ENCODE peak calls at places on chromosomes 7 and 10, in six cellular contexts. I, P, H, Z, S and W are unnamed samples.

GRCh38 chr7:133298080-133298479 is 45.2 kb downstream of the EXOC4 start:
- DNase-seq in Z (no peak), H (no peak), I (no peak), P (no peak), S (no peak), W (no peak)

GRCh38 chr7:94301024-94301588 is 93.6 kb upstream of the COL1A2 start:
- DNase-seq in S (peak), H (peak), I (peak), P (no peak), Z (peak), W (peak)

GRCh38 chr7:64686493-64687184 is 20.7 kb downstream of the ZNF107 start:
- DNase-seq in I (no peak), H (no peak), Z (no peak), S (peak), P (no peak), W (no peak)

GRCh38 chr7:28348631-28349030 is 63.7 kb upstream of the CREB5 start:
- DNase-seq in I (no peak), S (no peak), Z (no peak), P (no peak), H (no peak), W (no peak)

GRCh38 chr7:139180700-139181311 is 50.2 kb upstream of the UBN2 start:
- DNase-seq in H (no peak), Z (no peak), I (no peak), P (no peak), S (no peak), W (no peak)

GRCh38 chr7:102837802-102838201 is 75.0 kb upstream of the LRRC17 start:
- DNase-seq in I (no peak), H (no peak), S (no peak), Z (no peak), P (no peak), W (no peak)

GRCh38 chr10:131127122-131127589 is 184.4 kb downstream of the TCERG1L start:
- DNase-seq in H (no peak), Z (no peak), S (no peak), P (no peak), I (no peak), W (no peak)

GRCh38 chr10:45561952-45562351 is 110.6 kb downstream of the ZFAND4 start:
- DNase-seq in P (no peak), I (no peak), Z (no peak), H (no peak), S (no peak), W (no peak)

GRCh38 chr7:130875265-130875741 is 141.3 kb upstream of the KLF14 start:
- DNase-seq in I (peak), Z (peak), H (no peak), P (no peak), S (peak), W (peak)

GRCh38 chr10:17850526-17850925 is 41.4 kb downstream of the MRC1 start:
- DNase-seq in S (no peak), I (no peak), H (no peak), P (no peak), Z (no peak), W (peak)

GRCh38 chr7:40541336-40541735 is 406.5 kb downstream of the SUGCT start:
- DNase-seq in S (no peak), P (no peak), Z (no peak), H (no peak), I (no peak), W (no peak)

GRCh38 chr7:27647052-27647451 is 15.6 kb downstream of the HIBADH start:
- DNase-seq in Z (no peak), P (no peak), H (peak), I (no peak), S (no peak), W (no peak)

GRCh38 chr10:53395449-53395848 is 622.9 kb upstream of the MBL2 start:
- DNase-seq in I (no peak), Z (no peak), S (no peak), P (no peak), H (no peak), W (peak)

GRCh38 chr7:39428221-39428620 is 138.0 kb upstream of the YAE1 start:
- DNase-seq in Z (no peak), P (no peak), H (no peak), S (no peak), I (no peak), W (no peak)

GRCh38 chr7:40008218-40008815 is 58.3 kb downstream of the CDK13 start:
- DNase-seq in H (no peak), I (no peak), P (no peak), Z (no peak), S (no peak), W (no peak)

GRCh38 chr7:29352041-29352440 is 157.5 kb downstream of the CHN2 start:
- DNase-seq in S (no peak), I (no peak), H (no peak), P (no peak), Z (no peak), W (no peak)

GRCh38 chr10:71397340-71398212 is 856 bp downstream of the CDH23 start:
- DNase-seq in Z (no peak), P (no peak), H (no peak), I (peak), S (no peak), W (peak)

GRCh38 chr7:17689361-17689760 is 250.9 kb downstream of the SNX13 start:
- DNase-seq in S (no peak), H (no peak), I (no peak), Z (no peak), P (no peak), W (no peak)

GRCh38 chr7:2152646-2153045 is 80.1 kb downstream of the MAD1L1 start:
- DNase-seq in P (no peak), H (no peak), Z (no peak), I (no peak), S (no peak), W (no peak)

GRCh38 chr10:37856881-37857286 is 526 bp downstream of the ZNF248 start:
- DNase-seq in S (no peak), Z (peak), I (peak), H (no peak), P (no peak), W (peak)

GRCh38 chr7:22288212-22288611 is 68.7 kb downstream of the RAPGEF5 start:
- DNase-seq in Z (peak), P (no peak), S (no peak), H (no peak), I (no peak), W (no peak)

GRCh38 chr10:63120554-63120953 is 12.6 kb upstream of the NRBF2 start:
- DNase-seq in S (no peak), H (no peak), I (no peak), P (no peak), Z (no peak), W (no peak)

GRCh38 chr7:119935418-119936025 is 337.5 kb upstream of the KCND2 start:
- DNase-seq in Z (no peak), H (peak), P (no peak), S (peak), I (peak), W (peak)

GRCh38 chr10:13686331-13686752 is 99.6 kb downstream of the PRPF18 start:
- DNase-seq in H (no peak), P (no peak), S (no peak), I (peak), Z (no peak), W (no peak)

GRCh38 chr7:134690016-134690415 is 43.4 kb downstream of the BPGM start:
- DNase-seq in P (no peak), Z (no peak), H (no peak), I (peak), S (no peak), W (no peak)

GRCh38 chr7:40749877-40750276 is 615.1 kb downstream of the SUGCT start:
- DNase-seq in H (no peak), P (no peak), I (no peak), Z (no peak), S (no peak), W (peak)

GRCh38 chr10:16967866-16968721 is 150.9 kb upstream of the RSU1 start:
- DNase-seq in S (peak), P (no peak), Z (no peak), H (peak), I (no peak), W (peak)

GRCh38 chr10:75437693-75438092 is 6.3 kb downstream of the LRMDA start:
- DNase-seq in H (no peak), S (no peak), P (no peak), I (no peak), Z (no peak), W (no peak)

GRCh38 chr10:71719042-71719441 is 536 bp downstream of the C10orf105 start:
- DNase-seq in S (no peak), I (no peak), Z (no peak), H (no peak), P (no peak), W (no peak)

GRCh38 chr10:51007781-51008180 is 66.5 kb upstream of the PRKG1 start:
- DNase-seq in I (no peak), Z (no peak), S (no peak), H (no peak), P (no peak), W (no peak)

GRCh38 chr10:8193546-8193945 is 139.1 kb downstream of the GATA3 start:
- DNase-seq in P (no peak), I (no peak), Z (no peak), H (no peak), S (no peak), W (peak)

DNA sequence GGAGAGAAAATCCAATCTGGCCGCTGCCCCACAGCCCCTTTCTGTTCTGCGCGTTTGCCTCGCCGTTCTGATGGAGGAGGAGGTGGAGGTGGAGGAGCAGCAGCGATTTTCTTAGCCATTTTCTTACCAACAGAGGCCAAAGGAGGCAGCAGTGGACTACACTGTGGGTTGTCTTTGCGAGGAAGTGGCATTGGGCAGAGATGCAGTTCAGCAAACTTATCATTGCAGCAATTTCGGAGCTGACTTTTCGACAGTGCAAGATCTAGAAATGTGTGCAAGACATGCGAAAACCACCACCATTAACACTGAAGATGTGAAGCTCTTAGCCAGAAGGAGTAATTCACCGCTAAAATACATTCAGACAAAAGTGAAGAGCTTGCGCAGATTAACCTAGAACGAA is 1.9 kb upstream of the ARL4A start:
- DNase-seq in I (peak), H (no peak), P (no peak), Z (no peak), S (no peak), W (peak)
- TF ChIP-seq REST in I (no peak), H (no peak), P (no peak), Z (no peak), S (no peak), W (no peak)

DNA sequence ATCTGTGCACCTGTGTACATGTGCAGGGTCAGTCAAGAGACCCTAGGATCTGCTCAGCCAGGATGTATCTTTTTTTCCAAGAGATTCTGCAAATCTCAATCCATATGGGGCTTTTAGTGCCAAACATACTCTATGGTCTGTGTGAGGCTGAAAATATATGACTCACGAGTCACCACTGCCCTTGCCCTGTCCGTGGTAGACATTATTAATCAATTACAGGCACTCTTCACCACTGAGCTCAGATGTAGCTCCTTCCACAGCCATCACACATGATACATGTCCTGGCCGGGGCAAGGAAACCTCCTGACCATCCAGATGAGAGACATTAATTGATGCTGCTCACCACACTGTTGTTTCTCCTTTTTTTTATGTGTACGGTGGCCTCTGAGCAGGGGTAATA is 90.3 kb upstream of the RET start:
- DNase-seq in P (no peak), H (no peak), I (no peak), Z (no peak), S (no peak), W (no peak)
- TF ChIP-seq POLR2AphosphoS5 in P (no peak), H (no peak), I (no peak), Z (no peak), S (no peak), W (no peak)

DNA sequence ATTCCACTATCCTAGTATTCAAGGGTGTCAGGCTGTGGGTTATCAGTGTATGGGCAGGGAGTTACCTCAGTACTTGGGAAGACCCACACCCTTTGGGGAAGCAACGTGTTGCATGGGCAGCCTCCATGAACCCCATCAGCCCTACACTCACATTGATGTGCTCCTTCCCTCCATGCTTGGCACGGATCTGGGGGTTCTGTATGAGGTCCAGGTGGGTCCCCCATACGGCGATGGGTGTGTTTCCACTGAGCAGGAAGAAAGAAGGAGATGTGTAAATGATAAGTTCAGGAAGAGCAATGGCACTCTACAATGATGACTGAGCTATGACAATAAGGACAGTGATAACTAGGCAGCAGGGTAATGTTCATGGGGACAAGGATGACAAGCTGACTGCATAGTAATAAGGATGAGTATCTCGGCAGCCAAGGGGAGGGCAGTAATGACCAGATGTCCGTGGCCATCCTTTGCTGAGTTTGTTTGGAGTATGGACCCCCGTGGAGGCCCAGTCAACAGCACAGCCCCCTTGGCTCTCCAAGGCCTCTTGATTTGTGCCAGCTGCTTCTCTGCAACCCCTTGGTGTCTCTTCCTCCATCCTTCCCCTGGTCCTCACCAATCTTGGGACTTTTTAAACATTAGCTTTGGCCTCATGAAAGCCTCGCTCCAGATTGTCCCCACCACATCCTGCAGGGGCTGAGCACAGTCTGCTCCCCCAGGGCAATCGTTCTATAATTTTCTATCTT is 394.2 kb downstream of the PLXNA4 start:
- DNase-seq in H (no peak), P (no peak), Z (no peak), I (no peak), S (no peak), W (no peak)
- H3K4me2 ChIP-seq in H (no peak), P (no peak), Z (no peak), I (no peak), S (no peak), W (no peak)

GRCh38 chr10:60175418-60175817 is 214.3 kb downstream of the ANK3 start:
- DNase-seq in S (no peak), H (no peak), P (no peak), I (peak), Z (no peak), W (no peak)

GRCh38 chr10:60169111-60169510 is 220.6 kb downstream of the ANK3 start:
- DNase-seq in S (no peak), H (no peak), I (no peak), P (no peak), Z (no peak), W (no peak)

GRCh38 chr10:60170250-60170649 is 219.4 kb downstream of the ANK3 start:
- DNase-seq in S (no peak), I (no peak), H (no peak), Z (no peak), P (no peak), W (no peak)

GRCh38 chr10:60172363-60172990 is 217.2 kb downstream of the ANK3 start:
- DNase-seq in Z (no peak), I (no peak), P (no peak), S (no peak), H (no peak), W (no peak)

DNA sequence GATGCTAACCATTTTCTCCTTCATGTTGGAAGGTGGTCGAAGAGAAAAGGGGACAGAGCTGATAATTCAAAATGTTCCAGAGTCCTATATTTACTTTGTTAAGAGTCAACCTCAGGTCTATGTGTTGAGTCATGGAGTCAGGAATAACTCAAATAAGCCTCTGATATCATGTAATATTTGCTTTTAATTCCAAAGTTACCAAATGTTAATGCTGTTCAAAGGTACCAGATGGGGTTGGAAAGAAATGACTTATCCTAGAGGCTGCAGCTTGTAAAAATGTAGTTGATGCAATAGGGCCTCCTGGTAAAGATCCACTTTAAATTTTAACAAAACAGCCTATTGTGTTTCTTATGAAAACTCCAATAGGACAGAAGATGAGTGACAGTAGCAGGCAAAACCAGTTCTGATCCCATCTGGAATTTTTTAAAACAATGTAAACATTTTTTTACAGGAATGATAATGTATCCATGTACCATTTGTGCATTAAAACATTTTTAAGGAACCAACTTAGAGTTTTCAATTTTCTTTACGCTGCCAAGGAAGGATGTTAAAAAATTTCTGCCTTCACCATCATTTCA is 218.2 kb downstream of the ANK3 start:
- DNase-seq in H (no peak), Z (no peak), I (no peak), S (no peak), P (no peak), W (no peak)
- TF ChIP-seq REST in H (no peak), Z (no peak), I (no peak), S (no peak), P (no peak), W (no peak)

DNA sequence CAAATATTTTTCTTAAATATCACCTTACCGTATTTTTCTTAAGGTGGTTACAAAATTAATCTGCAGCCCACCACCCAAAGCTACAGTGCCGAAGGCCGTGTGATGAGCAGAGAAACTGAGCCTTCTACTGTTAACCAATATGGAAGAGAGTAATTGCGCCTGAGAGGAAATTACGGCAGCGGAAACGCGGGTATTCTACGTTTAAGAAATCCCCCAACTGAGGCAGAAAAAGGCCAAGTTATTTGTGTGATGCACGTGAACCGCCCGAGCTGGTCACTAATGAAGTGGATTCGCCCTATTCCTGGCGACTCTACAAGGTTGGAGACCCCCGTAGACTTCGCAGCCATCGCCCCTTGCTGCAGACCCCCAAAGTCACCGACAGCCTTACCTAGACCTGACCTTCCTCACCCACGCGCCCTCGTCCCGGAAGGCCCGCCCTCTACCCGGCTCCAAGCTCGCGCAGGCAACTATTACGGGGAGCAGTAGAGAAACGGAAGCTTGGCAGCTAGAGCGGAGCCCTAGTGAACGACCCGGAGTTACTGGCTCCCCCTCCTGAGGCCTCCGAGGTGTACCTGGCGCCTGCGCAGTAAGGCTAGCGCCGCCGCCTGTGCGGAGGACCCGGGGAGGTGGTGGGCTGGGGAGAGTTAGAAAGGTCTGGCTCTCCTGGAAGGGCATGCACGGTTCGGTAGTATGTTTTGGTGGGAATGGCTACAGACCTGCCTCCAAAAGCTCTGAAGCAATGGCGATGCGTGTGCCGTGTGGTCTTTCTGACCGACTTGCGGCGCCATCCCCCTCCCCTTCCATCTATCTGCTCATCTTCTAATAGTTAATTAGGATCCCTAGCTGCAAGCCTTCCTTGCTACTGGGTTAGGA is at the start of gene MRPS33:
- DNase-seq in Z (peak), I (peak), S (peak), H (peak), P (peak), W (peak)
- TF ChIP-seq POLR2AphosphoS5 in Z (peak), I (peak), S (peak), H (peak), P (peak), W (peak)